ENCODE peak calls at places on chromosomes 11 and 22, in four cellular contexts. One of them, this sample, is unnamed. For H3K4me1, the result is how much of the 10 kb centered on the place peaks cover.

GRCh38 chr22:35314161-35314942 is 14.7 kb downstream of the TOM1 start:
- DNase-seq in hepatocyte: no peak
- DNase-seq in PC-9: peak
- DNase-seq in ovary: peak
- DNase-seq in this sample: no peak

GRCh38 chr22:49199224-49199623 is 628.4 kb downstream of the BRD1 start:
- DNase-seq in hepatocyte: no peak
- DNase-seq in PC-9: no peak
- DNase-seq in ovary: no peak
- DNase-seq in this sample: no peak

GRCh38 chr11:26929806-26930517 is 64.0 kb upstream of the FIBIN start:
- DNase-seq in hepatocyte: no peak
- DNase-seq in PC-9: no peak
- DNase-seq in ovary: no peak
- DNase-seq in this sample: no peak

GRCh38 chr11:64245401-64245796 is 1.3 kb downstream of the PPP1R14B start:
- DNase-seq in hepatocyte: no peak
- DNase-seq in PC-9: no peak
- DNase-seq in ovary: peak
- DNase-seq in this sample: no peak

GRCh38 chr11:134038897-134039470 is 29.9 kb upstream of the JAM3 start:
- DNase-seq in hepatocyte: peak
- DNase-seq in PC-9: no peak
- DNase-seq in ovary: peak
- DNase-seq in this sample: no peak

GRCh38 chr11:38014405-38014804 is 1416.4 kb upstream of the RAG2 start:
- DNase-seq in hepatocyte: no peak
- DNase-seq in PC-9: no peak
- DNase-seq in ovary: no peak
- DNase-seq in this sample: no peak

GRCh38 chr22:46303347-46303965 is 6.8 kb downstream of the GTSE1 start:
- DNase-seq in hepatocyte: no peak
- DNase-seq in PC-9: no peak
- DNase-seq in ovary: no peak
- DNase-seq in this sample: no peak

GRCh38 chr22:30262917-30263741 is 3.5 kb downstream of the OSM start:
- DNase-seq in hepatocyte: peak
- DNase-seq in PC-9: no peak
- DNase-seq in ovary: peak
- DNase-seq in this sample: no peak

GRCh38 chr11:127943763-127944162 is 643.6 kb downstream of the ETS1 start:
- DNase-seq in hepatocyte: no peak
- DNase-seq in PC-9: no peak
- DNase-seq in ovary: no peak
- DNase-seq in this sample: peak

GRCh38 chr11:118621071-118621815 is 13.8 kb downstream of the PHLDB1 start:
- DNase-seq in hepatocyte: peak
- DNase-seq in PC-9: peak
- DNase-seq in ovary: peak
- DNase-seq in this sample: no peak

GRCh38 chr11:42870480-42870879 is 441.3 kb upstream of the API5 start:
- DNase-seq in hepatocyte: no peak
- DNase-seq in PC-9: no peak
- DNase-seq in ovary: no peak
- DNase-seq in this sample: no peak

GRCh38 chr11:34869425-34869824 is 46.8 kb downstream of the APIP start:
- DNase-seq in hepatocyte: no peak
- DNase-seq in PC-9: no peak
- DNase-seq in ovary: no peak
- DNase-seq in this sample: no peak

GRCh38 chr11:62842171-62842717 is 2.9 kb upstream of the WDR74 start:
- DNase-seq in hepatocyte: peak
- DNase-seq in PC-9: no peak
- DNase-seq in ovary: peak
- DNase-seq in this sample: no peak

GRCh38 chr11:44080951-44081350 is 14.5 kb upstream of the EXT2 start:
- DNase-seq in hepatocyte: no peak
- DNase-seq in PC-9: no peak
- DNase-seq in ovary: no peak
- DNase-seq in this sample: no peak

GRCh38 chr11:100705447-100705846 is 18.4 kb downstream of the ARHGAP42 start:
- DNase-seq in hepatocyte: no peak
- DNase-seq in PC-9: no peak
- DNase-seq in ovary: no peak
- DNase-seq in this sample: no peak

GRCh38 chr22:35430897-35431322 is 31.0 kb downstream of the MCM5 start:
- DNase-seq in hepatocyte: peak
- DNase-seq in PC-9: peak
- DNase-seq in ovary: peak
- DNase-seq in this sample: peak

GRCh38 chr11:11816511-11817319 is 25.1 kb upstream of the USP47 start:
- DNase-seq in hepatocyte: no peak
- DNase-seq in PC-9: no peak
- DNase-seq in ovary: no peak
- DNase-seq in this sample: peak

GRCh38 chr11:22340803-22341581 is 2.8 kb downstream of the SLC17A6 start:
- DNase-seq in hepatocyte: no peak
- DNase-seq in PC-9: no peak
- DNase-seq in ovary: no peak
- DNase-seq in this sample: no peak

GRCh38 chr11:70610561-70610960 is 212.2 kb downstream of the CTTN start:
- DNase-seq in hepatocyte: peak
- DNase-seq in PC-9: no peak
- DNase-seq in ovary: no peak
- DNase-seq in this sample: no peak

GRCh38 chr11:111555255-111555654 is 14.7 kb downstream of the LAYN start:
- DNase-seq in hepatocyte: no peak
- DNase-seq in PC-9: peak
- DNase-seq in ovary: no peak
- DNase-seq in this sample: peak

GRCh38 chr11:77374108-77374507 is 72.6 kb upstream of the GDPD4 start:
- DNase-seq in hepatocyte: no peak
- DNase-seq in PC-9: no peak
- DNase-seq in ovary: no peak
- DNase-seq in this sample: no peak

GRCh38 chr22:30871391-30872281 is 96.9 kb downstream of the MORC2 start:
- DNase-seq in hepatocyte: no peak
- DNase-seq in PC-9: no peak
- DNase-seq in ovary: no peak
- DNase-seq in this sample: no peak

GRCh38 chr11:128908391-128909246 is 17.5 kb downstream of the KCNJ5 start:
- DNase-seq in hepatocyte: peak
- DNase-seq in PC-9: peak
- DNase-seq in ovary: peak
- DNase-seq in this sample: no peak

GRCh38 chr22:49768961-49769690 is 58.5 kb downstream of the BRD1 start:
- DNase-seq in hepatocyte: no peak
- DNase-seq in PC-9: no peak
- DNase-seq in ovary: peak
- DNase-seq in this sample: no peak

GRCh38 chr22:31637375-31637937 is 24.6 kb downstream of the PISD start:
- DNase-seq in hepatocyte: no peak
- DNase-seq in PC-9: no peak
- DNase-seq in ovary: no peak
- DNase-seq in this sample: no peak

GRCh38 chr22:24244144-24244787 is 616 bp downstream of the GGT5 start:
- DNase-seq in hepatocyte: no peak
- DNase-seq in PC-9: no peak
- DNase-seq in ovary: peak
- DNase-seq in this sample: no peak

GRCh38 chr11:126279191-126279590 is 3.7 kb upstream of the TIRAP start:
- DNase-seq in hepatocyte: no peak
- DNase-seq in PC-9: peak
- DNase-seq in ovary: no peak
- DNase-seq in this sample: no peak

GRCh38 chr11:102632026-102632425 is 6.9 kb upstream of the MMP20 start:
- DNase-seq in hepatocyte: no peak
- DNase-seq in PC-9: peak
- DNase-seq in ovary: no peak
- DNase-seq in this sample: no peak

GRCh38 chr11:67060111-67060522 is 3.5 kb downstream of the RHOD start:
- DNase-seq in hepatocyte: no peak
- DNase-seq in PC-9: peak
- DNase-seq in ovary: no peak
- DNase-seq in this sample: no peak

GRCh38 chr11:57249384-57250319 is 12.6 kb upstream of the APLNR start:
- DNase-seq in hepatocyte: peak
- DNase-seq in PC-9: peak
- DNase-seq in ovary: peak
- DNase-seq in this sample: peak

GRCh38 chr11:57251037-57251436 is 14.0 kb upstream of the APLNR start:
- DNase-seq in hepatocyte: no peak
- DNase-seq in PC-9: no peak
- DNase-seq in ovary: no peak
- DNase-seq in this sample: no peak

GRCh38 chr11:57254631-57255030 is 17.6 kb upstream of the APLNR start:
- DNase-seq in hepatocyte: no peak
- DNase-seq in PC-9: no peak
- DNase-seq in ovary: no peak
- DNase-seq in this sample: no peak

GRCh38 chr11:57248780-57249383 is 11.8 kb upstream of the APLNR start:
- DNase-seq in hepatocyte: peak
- DNase-seq in PC-9: peak
- DNase-seq in ovary: peak
- DNase-seq in this sample: peak

DNA sequence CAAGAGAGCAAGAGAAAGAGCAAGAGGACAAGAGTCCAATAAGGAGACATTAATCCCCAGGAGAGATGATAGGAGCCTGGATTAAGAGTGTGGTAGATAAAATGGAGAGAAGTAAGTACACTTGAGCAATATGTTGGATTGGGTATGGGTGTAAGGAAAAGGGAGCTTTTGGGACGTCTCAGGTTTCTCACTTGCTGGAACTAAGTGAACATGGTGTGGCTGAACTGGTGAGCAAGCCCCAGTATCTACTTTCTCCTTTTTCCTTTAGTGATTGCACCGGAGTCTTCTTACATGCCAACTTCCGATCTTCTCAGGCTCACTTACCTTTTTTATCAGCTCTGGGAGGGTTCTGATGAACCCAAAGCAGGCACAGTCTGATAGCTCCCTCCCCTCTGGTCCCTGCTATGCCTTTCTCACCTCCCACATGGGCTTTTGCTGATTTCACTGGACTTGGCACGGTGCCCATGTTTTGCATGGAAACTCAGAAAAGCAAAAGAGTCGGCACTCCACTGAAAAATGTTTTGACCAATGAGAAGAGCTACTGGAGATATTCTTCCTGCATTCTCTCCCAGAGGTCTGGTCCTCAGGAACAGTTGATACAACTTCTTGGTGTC is 14.5 kb upstream of the APLNR start:
- DNase-seq in hepatocyte: peak
- DNase-seq in PC-9: no peak
- DNase-seq in ovary: no peak
- DNase-seq in this sample: no peak
- TF ChIP-seq CTCF in hepatocyte: no peak
- TF ChIP-seq CTCF in PC-9: no peak
- TF ChIP-seq CTCF in ovary: no peak
- TF ChIP-seq CTCF in this sample: no peak

DNA sequence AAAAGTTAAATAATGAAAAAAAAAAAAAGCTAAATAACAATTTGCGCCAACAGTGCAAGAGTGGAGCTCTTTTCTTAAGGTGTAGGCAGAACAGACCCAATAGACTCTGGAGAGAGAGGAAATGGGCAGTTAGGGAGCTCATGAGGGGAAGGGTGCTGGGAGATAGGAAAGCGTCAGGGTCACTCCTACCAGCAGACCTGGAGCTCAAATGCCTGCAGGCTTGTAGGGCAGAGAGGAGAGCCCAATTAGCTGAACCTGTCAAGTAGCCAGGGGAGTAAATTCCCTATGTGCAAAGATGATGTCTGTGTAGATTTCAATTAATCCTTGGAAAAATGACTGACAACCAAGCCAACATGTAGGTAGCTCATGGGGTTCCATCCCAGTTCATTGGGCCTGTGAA is 73.0 kb downstream of the RAB30 start:
- DNase-seq in hepatocyte: no peak
- DNase-seq in PC-9: no peak
- DNase-seq in ovary: no peak
- DNase-seq in this sample: no peak
- H3K4me1 ChIP-seq in hepatocyte: under half
- H3K4me1 ChIP-seq in PC-9: under half
- H3K4me1 ChIP-seq in ovary: under half
- H3K4me1 ChIP-seq in this sample: under half

GRCh38 chr11:45538363-45538762 is 127.1 kb downstream of the CHST1 start:
- DNase-seq in hepatocyte: no peak
- DNase-seq in PC-9: no peak
- DNase-seq in ovary: no peak
- DNase-seq in this sample: no peak
- TF ChIP-seq CTCF in hepatocyte: no peak
- TF ChIP-seq CTCF in PC-9: no peak
- TF ChIP-seq CTCF in ovary: no peak
- TF ChIP-seq CTCF in this sample: no peak

DNA sequence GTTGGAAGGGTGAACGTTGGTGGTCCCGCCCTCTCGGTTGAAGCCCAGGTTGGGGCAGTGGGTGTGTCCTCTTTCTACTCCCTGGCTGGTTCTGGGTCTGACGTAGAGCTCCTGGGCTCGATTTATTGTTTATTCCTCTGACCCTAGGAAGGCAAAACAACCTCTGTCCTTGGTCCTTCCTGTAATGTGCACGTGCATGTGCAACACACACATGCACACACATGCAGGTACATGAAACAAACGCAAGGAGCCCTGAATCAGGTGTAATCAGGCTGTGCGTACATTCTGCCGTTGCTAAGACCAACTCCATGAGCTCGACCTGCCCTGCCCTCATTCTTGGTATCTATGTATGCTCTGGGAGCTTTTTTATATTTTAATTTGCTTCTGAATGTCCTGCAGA is 66.2 kb upstream of the NNMT start:
- DNase-seq in hepatocyte: no peak
- DNase-seq in PC-9: no peak
- DNase-seq in ovary: no peak
- DNase-seq in this sample: no peak
- H3K4me1 ChIP-seq in hepatocyte: under half
- H3K4me1 ChIP-seq in PC-9: under half
- H3K4me1 ChIP-seq in ovary: under half
- H3K4me1 ChIP-seq in this sample: under half